ENCODE peak calls at places on chromosome 10, in ten cellular contexts. One of them, this sample, is unnamed.

GRCh38 chr10:131708225-131708624 is 192.6 kb upstream of the PPP2R2D start:
- DNase-seq in IMR-90: no peak
- DNase-seq in esophagus squamous epithelium: no peak
- DNase-seq in uterus: no peak
- DNase-seq in prostate gland: no peak
- DNase-seq in heart left ventricle: no peak
- DNase-seq in right lobe of liver: no peak
- DNase-seq in Peyer's patch: no peak
- DNase-seq in transverse colon: no peak
- DNase-seq in adrenal gland: no peak
- DNase-seq in this sample: peak; percentile 59

GRCh38 chr10:27741173-27742091 is 4.2 kb downstream of the MKX start:
- DNase-seq in IMR-90: no peak
- DNase-seq in esophagus squamous epithelium: no peak
- DNase-seq in uterus: peak; percentile 15
- DNase-seq in prostate gland: no peak
- DNase-seq in heart left ventricle: peak; percentile 55
- DNase-seq in right lobe of liver: peak; percentile 25
- DNase-seq in Peyer's patch: no peak
- DNase-seq in transverse colon: peak; percentile 14
- DNase-seq in adrenal gland: peak; percentile 4
- DNase-seq in this sample: peak; percentile 74

GRCh38 chr10:84075226-84076046 is 63.9 kb upstream of the GHITM start:
- DNase-seq in IMR-90: no peak
- DNase-seq in esophagus squamous epithelium: no peak
- DNase-seq in uterus: peak; percentile 24
- DNase-seq in prostate gland: no peak
- DNase-seq in heart left ventricle: no peak
- DNase-seq in right lobe of liver: no peak
- DNase-seq in Peyer's patch: no peak
- DNase-seq in transverse colon: no peak
- DNase-seq in adrenal gland: no peak
- DNase-seq in this sample: no peak

GRCh38 chr10:70586348-70586930 is 16.1 kb downstream of the PRF1 start:
- DNase-seq in IMR-90: no peak
- DNase-seq in esophagus squamous epithelium: no peak
- DNase-seq in uterus: no peak
- DNase-seq in prostate gland: no peak
- DNase-seq in heart left ventricle: no peak
- DNase-seq in right lobe of liver: no peak
- DNase-seq in Peyer's patch: peak; percentile 13
- DNase-seq in transverse colon: no peak
- DNase-seq in adrenal gland: no peak
- DNase-seq in this sample: no peak

GRCh38 chr10:1539216-1539615 is 198.1 kb downstream of the ADARB2 start:
- DNase-seq in IMR-90: no peak
- DNase-seq in esophagus squamous epithelium: no peak
- DNase-seq in uterus: no peak
- DNase-seq in prostate gland: no peak
- DNase-seq in heart left ventricle: no peak
- DNase-seq in right lobe of liver: no peak
- DNase-seq in Peyer's patch: no peak
- DNase-seq in transverse colon: no peak
- DNase-seq in adrenal gland: no peak
- DNase-seq in this sample: peak; percentile 55

GRCh38 chr10:34150103-34150502 is 665.0 kb downstream of the PARD3 start:
- DNase-seq in IMR-90: no peak
- DNase-seq in esophagus squamous epithelium: no peak
- DNase-seq in uterus: no peak
- DNase-seq in prostate gland: no peak
- DNase-seq in heart left ventricle: no peak
- DNase-seq in right lobe of liver: no peak
- DNase-seq in Peyer's patch: no peak
- DNase-seq in transverse colon: no peak
- DNase-seq in adrenal gland: no peak
- DNase-seq in this sample: no peak

GRCh38 chr10:51206471-51206870 is 132.2 kb downstream of the PRKG1 start:
- DNase-seq in IMR-90: no peak
- DNase-seq in esophagus squamous epithelium: no peak
- DNase-seq in uterus: no peak
- DNase-seq in prostate gland: no peak
- DNase-seq in heart left ventricle: no peak
- DNase-seq in right lobe of liver: no peak
- DNase-seq in Peyer's patch: no peak
- DNase-seq in transverse colon: no peak
- DNase-seq in adrenal gland: no peak
- DNase-seq in this sample: no peak

GRCh38 chr10:123377883-123378282 is 223.7 kb downstream of the BUB3 start:
- DNase-seq in IMR-90: no peak
- DNase-seq in esophagus squamous epithelium: no peak
- DNase-seq in uterus: no peak
- DNase-seq in prostate gland: no peak
- DNase-seq in heart left ventricle: no peak
- DNase-seq in right lobe of liver: peak; percentile 39
- DNase-seq in Peyer's patch: no peak
- DNase-seq in transverse colon: no peak
- DNase-seq in adrenal gland: no peak
- DNase-seq in this sample: peak; percentile 38

GRCh38 chr10:89702121-89702480 is 711 bp downstream of the KIF20B start:
- DNase-seq in IMR-90: peak; percentile 5
- DNase-seq in esophagus squamous epithelium: no peak
- DNase-seq in uterus: no peak
- DNase-seq in prostate gland: no peak
- DNase-seq in heart left ventricle: no peak
- DNase-seq in right lobe of liver: no peak
- DNase-seq in Peyer's patch: no peak
- DNase-seq in transverse colon: no peak
- DNase-seq in adrenal gland: no peak
- DNase-seq in this sample: no peak

GRCh38 chr10:119871881-119872609 is 598 bp downstream of the MCMBP start:
- DNase-seq in IMR-90: peak; percentile 28
- DNase-seq in esophagus squamous epithelium: no peak
- DNase-seq in uterus: peak; percentile 34
- DNase-seq in prostate gland: peak; percentile 33
- DNase-seq in heart left ventricle: peak; percentile 73
- DNase-seq in right lobe of liver: peak; percentile 74
- DNase-seq in Peyer's patch: peak; percentile 76
- DNase-seq in transverse colon: peak; percentile 70
- DNase-seq in adrenal gland: peak; percentile 48
- DNase-seq in this sample: peak; percentile 93

GRCh38 chr10:119872860-119873671 is 423 bp upstream of the MCMBP start:
- DNase-seq in IMR-90: peak; percentile 80
- DNase-seq in esophagus squamous epithelium: peak; percentile 28
- DNase-seq in uterus: peak; percentile 80
- DNase-seq in prostate gland: peak; percentile 85
- DNase-seq in heart left ventricle: peak; percentile 96
- DNase-seq in right lobe of liver: peak; percentile 93
- DNase-seq in Peyer's patch: peak; percentile 94
- DNase-seq in transverse colon: peak; percentile 91
- DNase-seq in adrenal gland: peak; percentile 85
- DNase-seq in this sample: peak; percentile 98

GRCh38 chr10:119878524-119878923 is 5.9 kb upstream of the MCMBP start:
- DNase-seq in IMR-90: no peak
- DNase-seq in esophagus squamous epithelium: no peak
- DNase-seq in uterus: no peak
- DNase-seq in prostate gland: no peak
- DNase-seq in heart left ventricle: no peak
- DNase-seq in right lobe of liver: no peak
- DNase-seq in Peyer's patch: no peak
- DNase-seq in transverse colon: no peak
- DNase-seq in adrenal gland: no peak
- DNase-seq in this sample: no peak

GRCh38 chr10:119867317-119867716 is 5.3 kb downstream of the MCMBP start:
- DNase-seq in IMR-90: no peak
- DNase-seq in esophagus squamous epithelium: no peak
- DNase-seq in uterus: no peak
- DNase-seq in prostate gland: no peak
- DNase-seq in heart left ventricle: no peak
- DNase-seq in right lobe of liver: no peak
- DNase-seq in Peyer's patch: no peak
- DNase-seq in transverse colon: no peak
- DNase-seq in adrenal gland: no peak
- DNase-seq in this sample: no peak

DNA sequence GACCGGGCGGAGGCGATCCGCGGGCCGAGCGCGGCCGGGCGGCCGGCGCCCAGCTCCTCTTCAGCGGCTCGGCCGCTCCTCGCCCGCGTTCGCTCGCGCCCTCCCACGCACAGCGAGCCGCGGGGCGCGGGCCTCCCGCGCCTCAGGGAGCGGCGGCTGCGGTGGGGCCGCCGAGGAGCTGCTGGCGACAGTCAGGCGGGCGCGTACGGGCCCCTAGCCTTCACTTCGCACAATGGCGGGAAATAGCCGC is at the start of gene MCMBP:
- DNase-seq in IMR-90: no peak
- DNase-seq in esophagus squamous epithelium: no peak
- DNase-seq in uterus: no peak
- DNase-seq in prostate gland: no peak
- DNase-seq in heart left ventricle: no peak
- DNase-seq in right lobe of liver: no peak
- DNase-seq in Peyer's patch: no peak
- DNase-seq in transverse colon: no peak
- DNase-seq in adrenal gland: no peak
- DNase-seq in this sample: no peak
- TF ChIP-seq POLR2A in IMR-90: no peak
- TF ChIP-seq POLR2A in esophagus squamous epithelium: peak; percentile 4
- TF ChIP-seq POLR2A in uterus: peak; percentile 90
- TF ChIP-seq POLR2A in prostate gland: peak; percentile 85
- TF ChIP-seq POLR2A in heart left ventricle: peak; percentile 84
- TF ChIP-seq POLR2A in right lobe of liver: peak; percentile 86
- TF ChIP-seq POLR2A in Peyer's patch: peak; percentile 56
- TF ChIP-seq POLR2A in transverse colon: no peak
- TF ChIP-seq POLR2A in adrenal gland: peak; percentile 68
- TF ChIP-seq POLR2A in this sample: no peak

DNA sequence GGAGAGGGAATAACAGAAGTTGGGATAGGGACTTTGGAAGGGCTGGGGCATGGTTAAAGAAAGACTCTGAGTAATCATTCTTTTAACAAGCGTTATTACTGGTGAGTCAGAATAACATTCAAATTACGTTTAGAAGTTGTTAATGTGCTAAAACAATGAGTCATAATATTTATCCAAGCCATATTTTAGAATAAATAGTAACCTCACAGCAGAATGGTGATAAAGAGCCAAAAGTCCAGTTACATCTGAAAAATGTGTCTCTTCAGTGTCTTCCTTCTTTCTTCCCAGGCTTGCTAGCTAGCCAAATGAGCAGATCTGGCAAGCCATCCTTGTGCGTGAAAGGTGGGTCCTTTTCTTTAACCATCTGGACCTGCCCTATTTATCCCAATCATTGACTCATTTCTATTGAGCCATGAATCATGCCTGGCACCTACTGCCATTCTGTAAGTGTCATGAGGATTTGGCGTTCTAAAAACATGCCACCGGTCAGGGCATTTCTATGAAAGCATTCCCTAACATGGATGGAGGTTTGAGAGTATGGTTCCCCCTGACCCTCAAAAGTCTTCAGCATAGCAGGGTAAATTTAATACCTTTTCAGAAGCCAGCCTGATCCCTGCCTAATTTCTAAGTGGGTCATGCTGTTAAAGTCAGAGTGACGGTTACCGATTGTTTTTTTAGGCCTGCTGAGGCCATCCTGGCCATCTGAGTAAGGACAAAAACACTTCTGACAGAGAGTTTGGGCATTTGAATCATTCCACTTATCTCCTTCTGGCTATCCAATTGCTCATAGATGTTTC is 26.8 kb downstream of the MYPN start:
- DNase-seq in IMR-90: peak; percentile 92
- DNase-seq in esophagus squamous epithelium: no peak
- DNase-seq in uterus: no peak
- DNase-seq in prostate gland: no peak
- DNase-seq in heart left ventricle: no peak
- DNase-seq in right lobe of liver: no peak
- DNase-seq in Peyer's patch: peak; percentile 63
- DNase-seq in transverse colon: no peak
- DNase-seq in adrenal gland: peak; percentile 62
- DNase-seq in this sample: no peak
- TF ChIP-seq POLR2A in IMR-90: peak; percentile 68
- TF ChIP-seq POLR2A in esophagus squamous epithelium: no peak
- TF ChIP-seq POLR2A in uterus: no peak
- TF ChIP-seq POLR2A in prostate gland: no peak
- TF ChIP-seq POLR2A in heart left ventricle: no peak
- TF ChIP-seq POLR2A in right lobe of liver: no peak
- TF ChIP-seq POLR2A in Peyer's patch: no peak
- TF ChIP-seq POLR2A in transverse colon: no peak
- TF ChIP-seq POLR2A in adrenal gland: no peak
- TF ChIP-seq POLR2A in this sample: no peak

GRCh38 chr10:118301211-118301610 is 40.9 kb downstream of the FAM204A start:
- DNase-seq in IMR-90: no peak
- DNase-seq in esophagus squamous epithelium: no peak
- DNase-seq in uterus: no peak
- DNase-seq in prostate gland: no peak
- DNase-seq in heart left ventricle: no peak
- DNase-seq in right lobe of liver: no peak
- DNase-seq in Peyer's patch: no peak
- DNase-seq in transverse colon: no peak
- DNase-seq in adrenal gland: no peak
- DNase-seq in this sample: no peak
- TF ChIP-seq POLR2A in IMR-90: no peak
- TF ChIP-seq POLR2A in esophagus squamous epithelium: no peak
- TF ChIP-seq POLR2A in uterus: no peak
- TF ChIP-seq POLR2A in prostate gland: no peak
- TF ChIP-seq POLR2A in heart left ventricle: no peak
- TF ChIP-seq POLR2A in right lobe of liver: no peak
- TF ChIP-seq POLR2A in Peyer's patch: no peak
- TF ChIP-seq POLR2A in transverse colon: no peak
- TF ChIP-seq POLR2A in adrenal gland: no peak
- TF ChIP-seq POLR2A in this sample: no peak

GRCh38 chr10:78261291-78261690 is 227.6 kb downstream of the RPS24 start:
- DNase-seq in IMR-90: no peak
- DNase-seq in esophagus squamous epithelium: no peak
- DNase-seq in uterus: no peak
- DNase-seq in prostate gland: no peak
- DNase-seq in heart left ventricle: no peak
- DNase-seq in right lobe of liver: no peak
- DNase-seq in Peyer's patch: no peak
- DNase-seq in transverse colon: no peak
- DNase-seq in adrenal gland: no peak
- DNase-seq in this sample: peak; percentile 24

GRCh38 chr10:78264361-78264760 is 230.7 kb downstream of the RPS24 start:
- DNase-seq in IMR-90: no peak
- DNase-seq in esophagus squamous epithelium: no peak
- DNase-seq in uterus: no peak
- DNase-seq in prostate gland: no peak
- DNase-seq in heart left ventricle: no peak
- DNase-seq in right lobe of liver: no peak
- DNase-seq in Peyer's patch: no peak
- DNase-seq in transverse colon: no peak
- DNase-seq in adrenal gland: no peak
- DNase-seq in this sample: peak; percentile 6

GRCh38 chr10:78260141-78260540 is 226.5 kb downstream of the RPS24 start:
- DNase-seq in IMR-90: peak; percentile 65
- DNase-seq in esophagus squamous epithelium: no peak
- DNase-seq in uterus: no peak
- DNase-seq in prostate gland: no peak
- DNase-seq in heart left ventricle: no peak
- DNase-seq in right lobe of liver: no peak
- DNase-seq in Peyer's patch: no peak
- DNase-seq in transverse colon: no peak
- DNase-seq in adrenal gland: no peak
- DNase-seq in this sample: peak; percentile 28

GRCh38 chr10:78260675-78261074 is 227.0 kb downstream of the RPS24 start:
- DNase-seq in IMR-90: no peak
- DNase-seq in esophagus squamous epithelium: no peak
- DNase-seq in uterus: no peak
- DNase-seq in prostate gland: no peak
- DNase-seq in heart left ventricle: no peak
- DNase-seq in right lobe of liver: no peak
- DNase-seq in Peyer's patch: no peak
- DNase-seq in transverse colon: no peak
- DNase-seq in adrenal gland: no peak
- DNase-seq in this sample: no peak

GRCh38 chr10:78263521-78263988 is 229.9 kb downstream of the RPS24 start:
- DNase-seq in IMR-90: peak; percentile 92
- DNase-seq in esophagus squamous epithelium: no peak
- DNase-seq in uterus: no peak
- DNase-seq in prostate gland: no peak
- DNase-seq in heart left ventricle: no peak
- DNase-seq in right lobe of liver: no peak
- DNase-seq in Peyer's patch: no peak
- DNase-seq in transverse colon: no peak
- DNase-seq in adrenal gland: no peak
- DNase-seq in this sample: peak; percentile 49
- TF ChIP-seq POLR2A in IMR-90: no peak
- TF ChIP-seq POLR2A in esophagus squamous epithelium: no peak
- TF ChIP-seq POLR2A in uterus: no peak
- TF ChIP-seq POLR2A in prostate gland: no peak
- TF ChIP-seq POLR2A in heart left ventricle: no peak
- TF ChIP-seq POLR2A in right lobe of liver: no peak
- TF ChIP-seq POLR2A in Peyer's patch: no peak
- TF ChIP-seq POLR2A in transverse colon: no peak
- TF ChIP-seq POLR2A in adrenal gland: no peak
- TF ChIP-seq POLR2A in this sample: no peak